ENCODE peak calls at places on chromosomes 4 and X, in nine cellular contexts. K is DND-41, F is NB4, H is spleen, E is fibroblast of mammary gland, I is breast epithelium, M is dorsolateral prefrontal cortex, D is NT2/D1, T is bronchial epithelial cell. N is an unnamed sample.

GRCh38 chrX:155094468-155095061 is 23.3 kb downstream of the BRCC3 start:
- DNase-seq in K (peak; percentile 30), F (peak; percentile 48), H (no peak), E (peak; percentile 45), I (no peak), M (no peak), D (no peak), T (peak; percentile 45), N (peak; percentile 23)

GRCh38 chrX:150363561-150364346 is 637 bp downstream of the MAMLD1 start:
- DNase-seq in K (peak; percentile 21), F (peak; percentile 14), H (peak; percentile 80), E (peak; percentile 37), I (no peak), M (no peak), D (no peak), T (no peak), N (peak; percentile 32)

GRCh38 chr4:150421612-150422011 is 160.3 kb upstream of the MAB21L2 start:
- DNase-seq in K (no peak), F (no peak), H (peak; percentile 40), E (no peak), I (no peak), M (no peak), D (no peak), T (no peak), N (no peak)

GRCh38 chr4:62250100-62250499 is 1050.0 kb downstream of the ADGRL3 start:
- DNase-seq in K (no peak), F (no peak), H (no peak), E (no peak), I (no peak), M (no peak), D (no peak), T (no peak), N (no peak)

GRCh38 chr4:1029536-1029935 is 18.1 kb downstream of the FGFRL1 start:
- DNase-seq in K (no peak), F (no peak), H (no peak), E (no peak), I (no peak), M (no peak), D (no peak), T (no peak), N (no peak)

GRCh38 chr4:139188648-139189416 is 11.8 kb upstream of the ELF2 start:
- DNase-seq in K (no peak), F (peak; percentile 92), H (no peak), E (peak; percentile 52), I (no peak), M (no peak), D (no peak), T (no peak), N (no peak)

GRCh38 chrX:136259543-136259942 is 8.3 kb upstream of the MAP7D3 start:
- DNase-seq in K (peak; percentile 6), F (peak; percentile 53), H (no peak), E (peak; percentile 59), I (no peak), M (no peak), D (no peak), T (peak; percentile 71), N (peak; percentile 57)

GRCh38 chr4:75514949-75515612 is 808 bp downstream of the THAP6 start:
- DNase-seq in K (no peak), F (peak; percentile 18), H (no peak), E (peak; percentile 2), I (no peak), M (no peak), D (no peak), T (no peak), N (no peak)

DNA sequence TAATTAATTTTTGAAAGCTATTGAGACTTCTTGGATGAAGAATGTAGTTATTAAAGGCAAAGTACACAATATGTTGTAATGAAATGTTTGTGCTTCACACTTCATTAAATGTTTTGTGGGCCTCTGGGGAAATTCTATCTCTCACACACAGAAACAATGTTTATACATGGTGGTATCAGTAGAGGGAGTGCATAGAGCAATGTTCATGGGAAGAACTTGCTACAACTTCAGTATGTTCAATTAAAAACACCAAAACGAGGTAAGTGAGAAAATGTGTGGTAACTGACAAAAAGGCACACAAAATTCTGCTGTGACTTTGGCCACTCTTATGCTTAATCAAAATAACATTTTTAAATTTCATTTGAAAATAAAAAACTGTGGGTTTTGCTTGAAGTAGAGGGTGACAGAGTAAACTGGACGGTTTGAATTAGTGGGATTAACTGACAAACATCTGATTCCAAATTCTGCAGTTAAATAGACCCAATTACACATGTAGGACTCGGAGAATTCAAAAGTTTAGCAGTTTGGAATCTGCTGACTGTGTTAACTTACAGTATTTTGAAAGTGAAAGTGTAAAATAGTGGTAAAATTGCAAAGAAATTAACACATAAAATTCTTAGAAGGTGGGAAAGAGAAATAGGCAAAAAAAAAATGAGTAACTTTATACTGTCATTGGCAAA is 111.4 kb upstream of the TTC29 start:
- DNase-seq in K (no peak), F (peak; percentile 43), H (no peak), E (peak; percentile 34), I (no peak), M (no peak), D (no peak), T (peak; percentile 40), N (peak; percentile 56)
- H3K4me3 ChIP-seq in K (no peak overlapping the region), F (peak overlapping the region; percentile 48), H (peak overlapping the region; percentile 32), E (peak overlapping the region; percentile 28), I (peak overlapping the region; percentile 47), M (peak overlapping the region; percentile 53), D (peak overlapping the region; percentile 2), T (peak overlapping the region; percentile 23), N (peak overlapping the region; percentile 23)

DNA sequence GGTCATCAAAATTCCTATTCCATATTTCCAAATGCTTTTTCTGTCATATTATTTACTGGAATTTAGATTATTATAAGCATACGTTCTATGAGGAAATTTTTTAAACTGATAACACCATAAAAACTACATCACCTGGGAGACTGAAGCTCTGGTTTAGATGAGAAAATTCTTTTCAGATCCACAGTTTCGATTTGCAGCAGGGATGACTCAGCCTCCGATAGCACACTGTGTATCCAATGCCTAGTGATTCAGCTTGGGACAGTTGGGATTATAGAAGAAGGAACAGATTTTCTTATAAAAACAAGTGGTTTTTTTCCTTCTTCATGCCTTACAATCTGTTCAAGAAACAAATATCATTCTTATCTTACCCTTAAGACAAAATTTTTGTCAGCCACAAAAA is 129.0 kb downstream of the FBXO8 start:
- DNase-seq in K (no peak), F (no peak), H (no peak), E (peak; percentile 92), I (no peak), M (no peak), D (no peak), T (peak; percentile 57), N (peak; percentile 74)
- H3K4me3 ChIP-seq in K (no peak overlapping the region), F (no peak overlapping the region), H (no peak overlapping the region), E (peak overlapping the region; percentile 36), I (peak overlapping the region; percentile 37), M (peak overlapping the region; percentile 26), D (no peak overlapping the region), T (no peak overlapping the region), N (peak overlapping the region; percentile 8)

GRCh38 chr4:147480891-147481576 is at the start of gene EDNRA:
- DNase-seq in K (no peak), F (no peak), H (no peak), E (peak; percentile 47), I (no peak), M (no peak), D (peak; percentile 6), T (no peak), N (peak; percentile 63)

GRCh38 chr4:147482281-147482680 is 1.4 kb downstream of the EDNRA start:
- DNase-seq in K (no peak), F (no peak), H (no peak), E (no peak), I (no peak), M (no peak), D (no peak), T (peak; percentile 90), N (peak; percentile 17)

GRCh38 chr4:147480502-147480890 is 401 bp upstream of the EDNRA start:
- DNase-seq in K (no peak), F (no peak), H (no peak), E (no peak), I (no peak), M (no peak), D (no peak), T (no peak), N (no peak)

GRCh38 chr4:147479817-147480216 is 1.1 kb upstream of the EDNRA start:
- DNase-seq in K (peak; percentile 5), F (peak; percentile 32), H (no peak), E (peak; percentile 85), I (peak; percentile 80), M (no peak), D (no peak), T (peak; percentile 78), N (peak; percentile 82)

DNA sequence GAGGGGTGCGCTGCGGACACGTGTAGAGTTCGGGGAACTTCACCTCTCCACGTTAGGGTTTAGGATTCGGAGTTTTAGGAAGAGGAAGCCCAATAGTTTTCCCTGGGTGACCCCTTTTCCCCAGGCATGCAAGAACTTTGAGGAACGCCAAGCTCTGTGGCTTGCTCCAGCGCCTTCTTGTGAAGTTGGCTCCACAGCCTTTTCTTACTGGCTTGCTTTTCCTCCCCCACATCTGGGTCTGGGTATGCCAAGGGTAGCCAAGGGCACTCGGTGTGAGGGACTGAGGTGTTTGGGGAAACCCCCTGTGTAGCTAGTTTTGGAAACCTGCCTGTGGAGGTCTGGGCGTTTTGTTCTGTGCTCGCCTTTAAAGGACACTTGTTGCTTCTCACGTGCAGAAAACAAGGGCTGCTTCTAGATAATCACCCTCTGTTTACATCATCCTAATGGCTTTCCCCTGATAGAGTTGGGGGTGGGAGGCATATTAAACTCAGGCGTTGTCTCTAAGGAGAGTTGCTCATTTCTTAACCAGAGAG is 746 bp downstream of the EDNRA start:
- DNase-seq in K (no peak), F (no peak), H (no peak), E (no peak), I (no peak), M (no peak), D (peak; percentile 1), T (no peak), N (peak; percentile 37)
- H3K4me3 ChIP-seq in K (no peak overlapping the region), F (no peak overlapping the region), H (peak overlapping the region; percentile 21), E (peak overlapping the region; percentile 47), I (peak overlapping the region; percentile 80), M (peak overlapping the region; percentile 71), D (peak overlapping the region; percentile 65), T (peak overlapping the region; percentile 58), N (peak overlapping the region; percentile 59)

DNA sequence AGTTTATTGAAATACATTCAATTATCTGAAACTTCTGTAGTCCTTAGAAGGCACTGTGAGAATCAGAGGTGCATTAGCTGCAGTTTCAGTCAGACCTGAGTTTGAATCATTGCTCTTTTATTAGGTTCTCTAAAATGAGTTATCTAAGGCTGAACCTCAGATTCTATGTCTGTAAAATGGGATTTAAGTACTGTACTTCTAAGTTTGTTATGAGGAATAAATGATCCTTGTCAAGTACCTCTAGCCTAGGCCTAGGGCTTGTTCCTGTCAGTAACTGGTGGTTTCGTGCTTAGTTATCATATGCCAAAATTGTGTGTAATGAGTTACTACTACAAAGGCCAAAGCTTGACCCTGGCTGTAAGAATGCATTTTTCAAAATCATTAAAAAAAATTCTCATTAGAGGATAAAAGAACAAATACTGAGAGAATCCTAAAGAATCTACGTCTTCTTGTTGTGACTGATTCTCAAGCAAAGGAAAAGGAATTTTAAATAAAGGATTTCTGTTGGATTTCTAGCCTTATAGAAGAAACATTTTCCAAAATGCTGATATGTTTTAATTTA is 65.8 kb downstream of the SLIT2 start:
- DNase-seq in K (no peak), F (no peak), H (no peak), E (no peak), I (no peak), M (no peak), D (no peak), T (no peak), N (no peak)
- H3K4me3 ChIP-seq in K (no peak overlapping the region), F (no peak overlapping the region), H (no peak overlapping the region), E (no peak overlapping the region), I (no peak overlapping the region), M (no peak overlapping the region), D (no peak overlapping the region), T (no peak overlapping the region), N (no peak overlapping the region)

N was measured in astrocyte of the spinal cord.